ENCODE peak calls at places on chromosome 2, in six cellular contexts. K, D, B, G, M and O are unnamed samples.

GRCh38 chr2:109331864-109332848 is 203.2 kb downstream of the SH3RF3 start:
- DNase-seq in M (peak), D (peak), G (peak), K (no peak), B (peak), O (peak)

GRCh38 chr2:170895023-170895759 is 33.9 kb upstream of the GORASP2 start:
- DNase-seq in M (no peak), G (no peak), D (no peak), K (no peak), B (no peak), O (peak)

GRCh38 chr2:228227466-228227865 is 46.0 kb upstream of the SPHKAP start:
- DNase-seq in M (no peak), B (no peak), D (no peak), K (no peak), G (no peak), O (no peak)

GRCh38 chr2:155714983-155715382 is 617.5 kb downstream of the NR4A2 start:
- DNase-seq in G (no peak), M (no peak), D (no peak), B (no peak), K (no peak), O (no peak)

GRCh38 chr2:37156071-37156856 is 516 bp downstream of the EIF2AK2 start:
- DNase-seq in M (peak), D (peak), B (peak), G (no peak), K (peak), O (peak)

GRCh38 chr2:96669539-96670215 is 27.1 kb downstream of the FER1L5 start:
- DNase-seq in K (no peak), G (no peak), B (no peak), M (no peak), D (no peak), O (no peak)

GRCh38 chr2:198697794-198698193 is 759.9 kb downstream of the SATB2 start:
- DNase-seq in M (no peak), G (no peak), B (no peak), K (no peak), D (no peak), O (no peak)

GRCh38 chr2:10252202-10252601 is 50.5 kb upstream of the HPCAL1 start:
- DNase-seq in B (no peak), M (no peak), G (no peak), K (no peak), D (no peak), O (no peak)

GRCh38 chr2:216713691-216714411 is 18.5 kb upstream of the IGFBP5 start:
- DNase-seq in M (peak), K (no peak), D (peak), G (no peak), B (peak), O (peak)

DNA sequence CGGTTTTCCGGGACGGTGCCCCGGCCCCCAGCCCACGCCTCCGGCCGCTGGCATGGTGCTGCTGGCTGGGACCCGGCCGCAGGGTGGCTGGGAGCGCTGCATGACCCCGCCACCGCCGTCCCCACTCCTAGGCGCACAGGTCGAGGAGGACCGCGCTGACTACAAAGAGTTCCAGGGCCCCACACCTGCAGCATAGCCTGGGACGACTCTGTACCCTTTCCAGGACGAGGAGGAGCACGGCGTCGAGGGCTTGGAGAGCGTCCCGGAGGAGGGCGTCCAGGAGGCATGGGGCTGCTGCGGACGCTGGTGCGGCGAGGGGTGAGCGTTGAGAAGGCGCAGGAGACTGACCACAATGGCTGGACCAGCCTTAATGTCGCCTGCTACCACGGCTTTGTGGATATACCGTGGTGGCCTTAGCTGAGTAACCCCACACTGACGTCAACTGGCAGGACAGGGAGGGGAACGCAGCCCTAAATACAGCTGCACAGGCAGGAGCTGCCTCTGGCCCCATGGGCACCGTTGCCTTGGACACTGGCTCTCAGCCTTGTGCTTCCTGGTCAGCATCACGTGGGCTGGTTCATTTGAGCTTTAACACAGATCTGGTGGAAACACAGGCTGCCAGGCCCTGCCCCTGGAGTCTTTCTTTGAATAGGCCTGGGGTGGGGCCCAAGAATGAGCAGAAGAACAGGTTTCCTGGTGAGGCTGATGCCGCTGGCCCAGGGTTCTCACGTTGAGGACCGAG is 40.9 kb upstream of the TRIM43B start:
- DNase-seq in B (no peak), D (no peak), G (peak), K (no peak), M (no peak), O (peak)
- H3K4me3 ChIP-seq in B (peak), D (no peak), G (peak), K (peak), M (peak), O (peak)

DNA sequence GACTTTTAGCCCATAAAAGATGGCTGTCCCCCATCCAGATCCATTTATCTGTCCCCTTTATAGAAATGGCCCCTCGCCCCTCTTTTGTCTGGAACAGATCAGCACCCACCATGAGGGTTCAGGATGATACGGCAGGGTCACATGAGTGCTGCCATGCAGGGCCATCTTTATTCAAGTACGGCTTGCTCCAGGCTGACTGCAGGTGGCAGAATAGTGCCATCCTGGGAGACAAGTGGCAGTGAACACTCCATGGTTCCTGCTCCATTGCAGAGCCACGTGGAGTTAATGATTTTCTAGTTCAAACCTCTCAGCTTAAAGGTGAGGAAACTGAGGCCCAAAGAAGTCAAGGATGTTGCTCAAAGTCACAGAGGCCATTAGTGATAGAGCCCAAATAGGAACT is 180.6 kb downstream of the CLIP4 start:
- DNase-seq in G (no peak), M (no peak), B (peak), K (no peak), D (peak), O (peak)
- TF ChIP-seq CTCF in G (peak), M (no peak), B (peak), K (no peak), D (peak), O (peak)

GRCh38 chr2:46767706-46768105 is 147.9 kb downstream of the MCFD2 start:
- DNase-seq in K (no peak), D (no peak), G (no peak), B (no peak), M (no peak), O (no peak)
- H3K4me3 ChIP-seq in K (no peak), D (no peak), G (no peak), B (no peak), M (no peak), O (no peak)

DNA sequence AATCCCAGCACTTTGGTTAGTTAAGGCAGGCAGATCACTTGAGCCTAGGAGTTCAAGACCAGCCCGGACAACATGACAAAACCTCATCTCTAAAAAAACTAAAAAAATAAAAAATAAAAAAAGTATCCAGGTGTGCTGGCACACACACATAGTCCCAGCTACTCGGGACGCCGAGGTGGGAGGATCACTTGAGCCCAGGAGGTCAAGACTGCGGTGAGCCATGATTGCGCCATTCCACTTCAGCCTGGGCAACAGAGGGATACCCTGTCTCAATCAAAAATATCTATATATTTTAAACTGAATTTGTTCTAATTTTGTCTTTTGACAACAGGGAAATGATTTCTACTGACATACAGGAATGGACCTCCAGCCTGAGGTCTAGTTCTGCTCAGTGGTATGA is 73.3 kb upstream of the MBOAT2 start:
- DNase-seq in M (no peak), G (no peak), B (no peak), D (no peak), K (no peak), O (no peak)
- TF ChIP-seq CTCF in M (no peak), G (no peak), B (no peak), D (no peak), K (no peak), O (no peak)

GRCh38 chr2:111061192-111061591 is 59.5 kb upstream of the BCL2L11 start:
- DNase-seq in M (no peak), D (no peak), G (no peak), K (no peak), B (no peak), O (no peak)

GRCh38 chr2:111057045-111057444 is 63.7 kb upstream of the BCL2L11 start:
- DNase-seq in K (no peak), B (no peak), M (no peak), G (peak), D (no peak), O (no peak)

GRCh38 chr2:111057721-111058120 is 63.0 kb upstream of the BCL2L11 start:
- DNase-seq in G (peak), M (no peak), B (no peak), K (no peak), D (no peak), O (no peak)

GRCh38 chr2:111055735-111056134 is 65.0 kb upstream of the BCL2L11 start:
- DNase-seq in K (no peak), B (no peak), M (no peak), G (no peak), D (no peak), O (no peak)

DNA sequence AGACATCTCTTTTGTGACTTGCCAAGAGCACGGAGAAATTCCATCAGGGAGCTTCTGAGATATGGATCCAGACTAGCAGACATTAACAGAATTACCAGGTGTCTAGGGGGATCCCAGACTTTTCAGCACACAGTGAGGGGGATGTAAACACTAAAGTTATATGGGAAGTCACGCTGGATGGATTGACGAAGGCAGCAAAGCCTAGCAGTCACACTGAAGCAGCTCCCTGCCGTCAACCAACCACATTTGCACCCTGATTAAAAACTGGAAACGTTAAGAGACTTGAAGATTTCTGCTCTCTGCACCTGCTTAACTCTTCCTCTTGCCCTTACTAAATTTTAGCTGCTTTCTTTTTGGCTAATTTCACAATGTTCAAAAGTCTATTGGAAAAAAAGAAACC is 62.5 kb upstream of the BCL2L11 start:
- DNase-seq in M (no peak), D (no peak), B (no peak), G (peak), K (no peak), O (no peak)
- H3K4me3 ChIP-seq in M (no peak), D (no peak), B (no peak), G (no peak), K (no peak), O (no peak)

GRCh38 chr2:219851801-219852481 is 224.5 kb downstream of the SLC4A3 start:
- DNase-seq in K (no peak), D (no peak), B (peak), G (no peak), M (peak), O (peak)
- TF ChIP-seq CTCF in K (no peak), D (no peak), B (no peak), G (no peak), M (no peak), O (no peak)

DNA sequence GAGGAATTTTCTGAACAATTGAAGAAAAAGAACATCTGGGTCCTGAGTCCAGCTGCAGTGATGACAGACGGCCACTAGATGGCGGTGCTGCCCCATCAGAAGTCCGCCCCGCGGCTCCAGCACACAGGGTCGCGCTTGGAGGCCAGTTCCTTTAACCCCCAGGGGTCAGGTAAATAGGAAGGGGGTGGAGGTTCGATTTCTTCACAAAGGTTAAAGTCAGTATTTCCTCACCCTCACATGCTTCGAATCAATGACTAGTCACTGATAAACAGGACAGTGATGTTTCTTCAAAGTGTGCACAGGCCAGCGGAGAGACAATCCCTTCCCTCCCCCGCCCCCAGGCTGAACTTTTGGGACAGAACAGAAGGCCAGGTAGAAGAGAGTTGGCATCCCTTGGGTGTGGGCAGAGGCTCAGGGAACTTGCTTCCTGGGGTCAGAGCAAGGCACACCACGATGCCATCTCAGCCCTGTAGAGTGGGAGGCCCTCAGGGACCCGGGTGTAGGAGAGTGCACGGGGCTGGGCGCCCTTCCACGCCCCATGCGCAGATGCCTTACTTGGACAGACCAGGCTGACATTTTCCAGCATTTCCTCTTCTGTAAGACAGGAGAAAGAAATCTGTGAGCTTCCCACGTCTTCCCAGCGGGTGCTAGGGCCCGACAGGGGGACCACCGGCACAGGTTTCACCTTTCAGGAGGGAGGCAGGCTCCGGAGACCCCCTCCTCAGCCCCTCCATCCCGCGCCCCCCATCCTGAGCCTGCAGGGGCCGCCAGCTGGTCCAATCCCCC is 722 bp downstream of the APOB start:
- DNase-seq in G (peak), D (peak), K (peak), B (peak), M (peak), O (peak)
- H3K4me3 ChIP-seq in G (no peak), D (no peak), K (no peak), B (no peak), M (no peak), O (no peak)

DNA sequence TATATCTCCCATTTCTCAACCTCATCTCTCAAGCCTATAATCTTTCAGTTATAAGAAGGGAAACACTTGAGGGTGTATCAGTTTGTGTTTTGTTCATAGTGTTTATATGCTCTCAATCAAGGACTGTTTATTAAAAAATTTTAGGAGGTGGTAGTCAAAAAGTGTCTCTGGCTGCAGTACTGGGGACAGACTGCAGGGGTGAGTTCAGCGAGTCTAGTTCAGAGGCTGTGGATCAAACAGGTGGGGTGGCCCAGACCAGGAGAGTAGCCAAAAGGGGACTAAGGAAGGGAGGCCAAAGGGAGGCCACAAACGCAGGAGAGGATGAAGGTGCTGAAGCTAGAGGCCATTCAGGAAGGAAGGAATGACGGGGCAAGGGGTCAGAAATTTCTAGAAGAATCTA is 136.3 kb downstream of the MSH2 start:
- DNase-seq in B (no peak), K (no peak), G (no peak), D (no peak), M (no peak), O (no peak)
- TF ChIP-seq CTCF in B (peak), K (no peak), G (no peak), D (no peak), M (no peak), O (peak)